ENCODE peak calls at places on chromosome 10, in four cellular contexts. P is IMR-90, Y is A549, A is prostate gland. E is an unnamed sample.

GRCh38 chr10:79491171-79491835 is 21.0 kb upstream of the EIF5AL1 start:
- DNase-seq in A (no peak), Y (no peak), P (no peak), E (no peak)

GRCh38 chr10:14665304-14665703 is 109.4 kb downstream of the FAM107B start:
- DNase-seq in A (peak; percentile 29), P (no peak), Y (peak; percentile 51), E (no peak)

GRCh38 chr10:60236869-60237524 is 152.7 kb downstream of the ANK3 start:
- DNase-seq in P (no peak), A (no peak), Y (no peak), E (peak; percentile 20)

GRCh38 chr10:131898713-131899112 is 2.1 kb upstream of the PPP2R2D start:
- DNase-seq in P (no peak), Y (no peak), A (no peak), E (no peak)

GRCh38 chr10:97179731-97180366 is 5.9 kb downstream of the SLIT1 start:
- DNase-seq in P (no peak), Y (no peak), A (no peak), E (no peak)

GRCh38 chr10:110865184-110865803 is 6.4 kb upstream of the PDCD4 start:
- DNase-seq in A (peak; percentile 63), P (peak; percentile 27), Y (peak; percentile 71), E (no peak)

GRCh38 chr10:123642293-123642692 is 23.9 kb upstream of the GPR26 start:
- DNase-seq in Y (no peak), A (no peak), P (no peak), E (no peak)

GRCh38 chr10:79445217-79445707 is at the start of gene ZCCHC24:
- DNase-seq in Y (peak; percentile 54), P (no peak), A (no peak), E (no peak)

GRCh38 chr10:119274519-119275045 is 67.2 kb downstream of the GRK5 start:
- DNase-seq in Y (no peak), P (no peak), A (no peak), E (no peak)

GRCh38 chr10:70584941-70585544 is 17.5 kb downstream of the PRF1 start:
- DNase-seq in Y (no peak), P (no peak), A (no peak), E (peak; percentile 40)

GRCh38 chr10:108104697-108105096 is 940.2 kb upstream of the SORCS1 start:
- DNase-seq in A (no peak), P (no peak), Y (no peak), E (no peak)

GRCh38 chr10:91006001-91006751 is 85.3 kb upstream of the ANKRD1 start:
- DNase-seq in P (peak; percentile 79), Y (peak; percentile 76), A (peak; percentile 53), E (peak; percentile 71)

GRCh38 chr10:68049289-68050078 is 25.6 kb downstream of the HERC4 start:
- DNase-seq in Y (no peak), A (no peak), P (no peak), E (no peak)

GRCh38 chr10:110764378-110764777 is 107.3 kb upstream of the PDCD4 start:
- DNase-seq in P (no peak), Y (no peak), A (no peak), E (no peak)

GRCh38 chr10:55630491-55631056 is 730.5 kb downstream of the ZWINT start:
- DNase-seq in P (no peak), Y (no peak), A (no peak), E (no peak)

GRCh38 chr10:73262105-73262730 is 9.8 kb upstream of the MRPS16 start:
- DNase-seq in A (no peak), P (peak; percentile 74), Y (peak; percentile 87), E (no peak)

GRCh38 chr10:3095373-3096139 is 28.2 kb downstream of the PFKP start:
- DNase-seq in A (peak; percentile 53), Y (peak; percentile 98), P (peak; percentile 100), E (no peak)

GRCh38 chr10:94456942-94457341 is 54.6 kb downstream of the TBC1D12 start:
- DNase-seq in A (no peak), Y (no peak), P (no peak), E (no peak)

GRCh38 chr10:82558208-82558607 is 683.2 kb downstream of the NRG3 start:
- DNase-seq in A (no peak), P (no peak), Y (peak; percentile 11), E (no peak)

GRCh38 chr10:102759497-102760210 is 15.9 kb downstream of the WBP1L start:
- DNase-seq in A (no peak), P (no peak), Y (no peak), E (no peak)

GRCh38 chr10:102757323-102757722 is 13.6 kb downstream of the WBP1L start:
- DNase-seq in A (no peak), P (no peak), Y (no peak), E (no peak)

GRCh38 chr10:102762401-102763015 is 18.8 kb downstream of the WBP1L start:
- DNase-seq in P (no peak), A (no peak), Y (no peak), E (no peak)

GRCh38 chr10:102753724-102754123 is 10.0 kb downstream of the WBP1L start:
- DNase-seq in A (no peak), Y (no peak), P (no peak), E (no peak)

DNA sequence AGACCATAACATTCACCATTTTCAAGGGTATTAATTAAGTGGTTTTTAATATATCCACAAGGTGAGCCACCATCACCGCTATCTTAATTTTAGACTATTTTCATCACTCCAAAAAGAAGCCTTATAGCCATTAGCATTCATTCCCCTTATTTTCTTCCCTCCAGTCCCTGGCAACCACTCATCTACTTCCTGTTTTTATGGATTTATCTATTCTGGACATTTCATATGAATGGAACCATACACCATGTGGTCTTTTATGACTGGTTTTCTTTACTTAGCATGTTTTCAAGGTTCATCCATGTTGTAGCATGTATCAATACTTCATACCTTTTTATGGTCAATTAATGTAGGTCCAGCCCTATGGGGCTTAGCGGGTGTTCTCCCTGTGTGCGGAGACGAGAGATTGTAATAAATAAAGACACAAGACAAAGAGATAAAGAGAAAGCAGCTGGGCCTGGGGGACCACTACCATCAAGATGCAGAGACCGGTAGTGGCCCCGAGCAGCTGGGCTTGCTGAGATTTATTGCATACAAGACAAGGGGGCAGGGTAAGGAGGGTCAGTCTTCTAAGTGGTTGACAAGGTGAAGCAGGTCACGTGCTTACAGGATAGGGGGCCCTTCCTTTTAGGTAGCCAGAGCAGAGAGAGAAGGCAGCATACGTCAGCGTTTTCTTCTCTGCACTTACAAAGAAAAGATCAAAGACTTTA is 14.6 kb downstream of the WBP1L start:
- DNase-seq in Y (no peak), A (no peak), P (no peak), E (no peak)
- TF ChIP-seq POLR2A in Y (no peak), A (no peak), P (no peak), E (no peak)

GRCh38 chr10:126059101-126059826 is 162.9 kb downstream of the FANK1 start:
- DNase-seq in A (no peak), Y (peak; percentile 75), P (peak; percentile 93), E (no peak)

GRCh38 chr10:126063353-126063791 is 167.0 kb downstream of the FANK1 start:
- DNase-seq in P (peak; percentile 81), Y (peak; percentile 28), A (no peak), E (no peak)

GRCh38 chr10:126060232-126060935 is 164.0 kb downstream of the FANK1 start:
- DNase-seq in P (peak; percentile 79), Y (peak; percentile 63), A (no peak), E (no peak)

GRCh38 chr10:126062132-126063032 is 166.0 kb downstream of the FANK1 start:
- DNase-seq in P (peak; percentile 98), Y (peak; percentile 89), A (no peak), E (no peak)

GRCh38 chr10:126061526-126061925 is 165.2 kb downstream of the FANK1 start:
- DNase-seq in P (no peak), Y (no peak), A (no peak), E (no peak)
- H3K4me1 ChIP-seq in P (peaks cover 29% of the 10 kb centered on the region), Y (peaks cover 50% of the 10 kb centered on the region), A (no peaks in the 10 kb centered on the region), E (no peaks in the 10 kb centered on the region)

GRCh38 chr10:24382979-24383663 is 174.2 kb downstream of the KIAA1217 start:
- DNase-seq in Y (no peak), P (no peak), A (peak; percentile 75), E (no peak)
- H3K27ac ChIP-seq in Y (no peak overlapping the region), P (no peak overlapping the region), A (peak overlapping the region; percentile 47), E (no peak overlapping the region)

GRCh38 chr10:22436893-22437619 is 91.8 kb downstream of the SPAG6 start:
- DNase-seq in P (peak; percentile 89), A (peak; percentile 80), Y (peak; percentile 78), E (peak; percentile 88)
- TF ChIP-seq POLR2A in P (peak; percentile 82), A (peak; percentile 47), Y (no peak), E (peak; percentile 85)

GRCh38 chr10:121864168-121864567 is 63.7 kb downstream of the ATE1 start:
- DNase-seq in P (no peak), Y (no peak), A (no peak), E (no peak)

GRCh38 chr10:121862042-121862441 is 65.8 kb downstream of the ATE1 start:
- DNase-seq in Y (no peak), P (no peak), A (no peak), E (no peak)

GRCh38 chr10:121864653-121865052 is 63.2 kb downstream of the ATE1 start:
- DNase-seq in A (no peak), Y (no peak), P (no peak), E (no peak)

GRCh38 chr10:121860810-121861209 is 67.0 kb downstream of the ATE1 start:
- DNase-seq in P (no peak), Y (no peak), A (no peak), E (no peak)

DNA sequence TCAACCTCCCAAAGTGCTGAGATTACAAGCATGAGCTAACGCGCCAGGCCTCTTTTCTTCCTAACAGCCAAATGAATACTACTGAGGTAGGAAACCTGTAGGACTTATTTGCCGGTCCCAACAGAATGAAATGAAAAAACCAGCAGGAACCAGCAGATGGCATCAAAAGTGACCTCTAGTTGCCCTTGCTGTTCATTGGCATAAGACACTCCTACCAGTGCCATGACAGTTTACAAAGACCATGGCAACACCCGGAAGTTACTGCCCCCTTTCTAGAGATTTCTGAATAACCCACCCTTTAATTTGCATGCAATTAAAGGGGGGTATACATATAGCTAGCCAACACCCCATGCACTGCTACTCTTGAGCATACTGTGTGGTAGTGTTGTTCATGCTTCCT is 65.2 kb downstream of the ATE1 start:
- DNase-seq in Y (peak; percentile 24), P (no peak), A (no peak), E (no peak)
- H3K4me1 ChIP-seq in Y (no peaks in the 10 kb centered on the region), P (no peaks in the 10 kb centered on the region), A (no peaks in the 10 kb centered on the region), E (no peaks in the 10 kb centered on the region)

E was measured in right lobe of liver.